ENCODE peak calls at places on chromosomes 7 and 10, in six cellular contexts. One of them, this sample, is unnamed.
A peak's percentile ranks its signal among the peaks of the same experiment; 100 is the strongest.

GRCh38 chr10:92785118-92785517 is 63.2 kb upstream of the EXOC6 start:
- DNase-seq in IMR-90: no peak
- DNase-seq in GM12878: no peak
- DNase-seq in HepG2: no peak
- DNase-seq in SK-N-SH: no peak
- DNase-seq in K562: no peak
- DNase-seq in this sample: no peak

GRCh38 chr7:77415474-77415821 is 701 bp downstream of the GSAP start:
- DNase-seq in HepG2: no peak
- DNase-seq in IMR-90: no peak
- DNase-seq in K562: no peak
- DNase-seq in SK-N-SH: no peak
- DNase-seq in GM12878: no peak
- DNase-seq in this sample: no peak

GRCh38 chr10:30510184-30510931 is 76.4 kb downstream of the MAP3K8 start:
- DNase-seq in IMR-90: peak; percentile 74
- DNase-seq in K562: peak; percentile 32
- DNase-seq in HepG2: no peak
- DNase-seq in GM12878: no peak
- DNase-seq in SK-N-SH: no peak
- DNase-seq in this sample: no peak

GRCh38 chr7:66699998-66700397 is 40.5 kb upstream of the RABGEF1 start:
- DNase-seq in SK-N-SH: no peak
- DNase-seq in K562: no peak
- DNase-seq in IMR-90: no peak
- DNase-seq in HepG2: no peak
- DNase-seq in GM12878: no peak
- DNase-seq in this sample: no peak

GRCh38 chr10:28987555-28988320 is 301.1 kb upstream of the LYZL1 start:
- DNase-seq in GM12878: no peak
- DNase-seq in K562: no peak
- DNase-seq in SK-N-SH: no peak
- DNase-seq in HepG2: no peak
- DNase-seq in IMR-90: no peak
- DNase-seq in this sample: no peak

GRCh38 chr10:18159596-18159995 is 19.4 kb downstream of the CACNB2 start:
- DNase-seq in SK-N-SH: no peak
- DNase-seq in IMR-90: no peak
- DNase-seq in HepG2: no peak
- DNase-seq in GM12878: no peak
- DNase-seq in K562: no peak
- DNase-seq in this sample: no peak

GRCh38 chr7:124655990-124656389 is 109.6 kb downstream of the GPR37 start:
- DNase-seq in GM12878: no peak
- DNase-seq in SK-N-SH: no peak
- DNase-seq in IMR-90: no peak
- DNase-seq in HepG2: no peak
- DNase-seq in K562: no peak
- DNase-seq in this sample: no peak

GRCh38 chr10:86366033-86366901 is at the start of gene GRID1:
- DNase-seq in K562: peak; percentile 54
- DNase-seq in HepG2: no peak
- DNase-seq in IMR-90: no peak
- DNase-seq in GM12878: no peak
- DNase-seq in SK-N-SH: peak; percentile 98
- DNase-seq in this sample: no peak

GRCh38 chr7:101453617-101454016 is 90.9 kb downstream of the COL26A1 start:
- DNase-seq in HepG2: no peak
- DNase-seq in K562: no peak
- DNase-seq in GM12878: no peak
- DNase-seq in IMR-90: no peak
- DNase-seq in SK-N-SH: peak; percentile 6
- DNase-seq in this sample: no peak

GRCh38 chr10:86668297-86669165 is at the start of gene LDB3:
- DNase-seq in SK-N-SH: peak; percentile 65
- DNase-seq in GM12878: peak; percentile 25
- DNase-seq in HepG2: no peak
- DNase-seq in IMR-90: peak; percentile 73
- DNase-seq in K562: no peak
- DNase-seq in this sample: no peak

GRCh38 chr10:96651998-96652431 is 65.2 kb upstream of the TM9SF3 start:
- DNase-seq in IMR-90: no peak
- DNase-seq in SK-N-SH: no peak
- DNase-seq in HepG2: no peak
- DNase-seq in GM12878: peak; percentile 79
- DNase-seq in K562: no peak
- DNase-seq in this sample: no peak

GRCh38 chr7:92997144-92997543 is 120.6 kb downstream of the SAMD9 start:
- DNase-seq in GM12878: no peak
- DNase-seq in IMR-90: no peak
- DNase-seq in K562: no peak
- DNase-seq in SK-N-SH: no peak
- DNase-seq in HepG2: no peak
- DNase-seq in this sample: no peak

DNA sequence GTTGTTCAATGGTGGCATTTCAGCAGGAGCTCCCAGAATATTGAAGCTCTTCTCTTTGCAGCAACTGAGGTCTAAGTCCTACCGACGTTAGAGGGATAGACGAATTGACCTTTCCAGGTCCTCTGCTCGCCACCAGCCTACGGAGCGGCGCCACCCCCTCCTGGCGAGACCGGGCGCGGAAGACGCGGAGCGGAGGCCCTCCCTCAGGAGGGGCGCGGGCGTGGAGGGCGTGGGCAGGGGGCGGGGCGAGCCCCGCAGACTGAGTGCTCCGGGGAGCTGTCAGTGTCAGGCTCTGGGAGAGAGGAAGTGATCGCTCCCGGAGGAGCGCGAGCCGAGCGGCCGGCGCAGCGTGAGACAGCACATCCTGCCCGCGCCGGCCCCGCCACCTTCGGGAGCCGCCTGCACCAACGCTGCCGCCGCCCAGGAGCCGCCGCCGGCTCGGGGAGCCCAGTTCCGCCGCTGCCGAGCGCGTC is at the start of gene DYNC1I1:
- DNase-seq in SK-N-SH: peak; percentile 94
- DNase-seq in HepG2: peak; percentile 21
- DNase-seq in IMR-90: peak; percentile 19
- DNase-seq in K562: peak; percentile 86
- DNase-seq in GM12878: no peak
- DNase-seq in this sample: no peak
- TF ChIP-seq CTCF in SK-N-SH: peak; percentile 8
- TF ChIP-seq CTCF in HepG2: no peak
- TF ChIP-seq CTCF in IMR-90: no peak
- TF ChIP-seq CTCF in K562: no peak
- TF ChIP-seq CTCF in GM12878: no peak
- TF ChIP-seq CTCF in this sample: no peak

GRCh38 chr10:23343591-23344225 is 889 bp downstream of the C10orf67 start:
- DNase-seq in IMR-90: peak; percentile 30
- DNase-seq in K562: peak; percentile 34
- DNase-seq in GM12878: no peak
- DNase-seq in HepG2: no peak
- DNase-seq in SK-N-SH: peak; percentile 79
- DNase-seq in this sample: no peak
- H3K9ac ChIP-seq in IMR-90: peak overlapping the region; percentile 40
- H3K9ac ChIP-seq in K562: no peak overlapping the region
- H3K9ac ChIP-seq in GM12878: no peak overlapping the region
- H3K9ac ChIP-seq in HepG2: no peak overlapping the region
- H3K9ac ChIP-seq in SK-N-SH: peak overlapping the region; percentile 59
- H3K9ac ChIP-seq in this sample: no peak overlapping the region

GRCh38 chr7:90178166-90178565 is 23.9 kb downstream of the STEAP1 start:
- DNase-seq in IMR-90: no peak
- DNase-seq in SK-N-SH: no peak
- DNase-seq in HepG2: no peak
- DNase-seq in K562: no peak
- DNase-seq in GM12878: no peak
- DNase-seq in this sample: no peak

GRCh38 chr7:90180649-90181048 is 26.4 kb downstream of the STEAP1 start:
- DNase-seq in GM12878: no peak
- DNase-seq in K562: no peak
- DNase-seq in SK-N-SH: no peak
- DNase-seq in HepG2: peak; percentile 12
- DNase-seq in IMR-90: no peak
- DNase-seq in this sample: peak; percentile 32

GRCh38 chr7:90180011-90180585 is 25.8 kb downstream of the STEAP1 start:
- DNase-seq in K562: no peak
- DNase-seq in SK-N-SH: no peak
- DNase-seq in HepG2: peak; percentile 35
- DNase-seq in GM12878: peak; percentile 37
- DNase-seq in IMR-90: peak; percentile 16
- DNase-seq in this sample: peak; percentile 66

GRCh38 chr7:90176195-90176594 is 21.9 kb downstream of the STEAP1 start:
- DNase-seq in GM12878: no peak
- DNase-seq in K562: no peak
- DNase-seq in HepG2: no peak
- DNase-seq in SK-N-SH: no peak
- DNase-seq in IMR-90: no peak
- DNase-seq in this sample: no peak

DNA sequence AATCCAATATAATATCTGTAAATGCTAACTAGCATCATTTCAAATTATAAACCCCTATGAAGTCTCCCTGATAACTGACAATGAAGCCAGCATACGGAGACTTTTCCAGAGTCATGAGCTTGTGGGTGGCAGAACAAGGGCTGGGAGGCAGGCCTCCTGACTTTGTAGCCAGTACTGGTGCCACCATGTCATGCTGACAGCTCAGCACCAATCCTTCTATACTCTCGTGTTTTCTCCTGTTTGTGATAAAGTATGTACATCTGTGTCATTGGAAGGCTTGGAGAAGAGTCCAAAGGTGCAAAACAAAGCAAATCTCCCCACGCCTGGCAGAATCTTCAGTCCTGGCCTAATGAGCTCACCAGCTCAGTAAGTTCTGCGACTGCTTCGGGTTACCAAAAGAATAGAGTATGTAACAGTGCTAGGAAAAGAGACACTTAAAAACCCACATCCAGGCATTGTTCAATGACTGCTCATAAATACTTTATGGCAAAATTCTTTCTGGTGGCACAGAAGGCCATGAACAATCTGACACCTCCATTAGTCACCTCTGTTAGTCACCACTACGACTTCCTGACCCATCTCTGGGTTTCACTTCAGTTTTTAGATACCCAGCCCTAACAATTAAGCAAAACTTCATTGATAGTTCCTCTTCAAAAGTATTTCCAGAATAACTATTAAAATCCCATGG is 24.5 kb downstream of the STEAP1 start:
- DNase-seq in K562: no peak
- DNase-seq in SK-N-SH: no peak
- DNase-seq in IMR-90: peak; percentile 67
- DNase-seq in HepG2: peak; percentile 41
- DNase-seq in GM12878: peak; percentile 65
- DNase-seq in this sample: peak; percentile 97
- TF ChIP-seq RAD21 in K562: no peak
- TF ChIP-seq RAD21 in SK-N-SH: no peak
- TF ChIP-seq RAD21 in IMR-90: no peak
- TF ChIP-seq RAD21 in HepG2: no peak
- TF ChIP-seq RAD21 in GM12878: no peak
- TF ChIP-seq RAD21 in this sample: peak; percentile 1

DNA sequence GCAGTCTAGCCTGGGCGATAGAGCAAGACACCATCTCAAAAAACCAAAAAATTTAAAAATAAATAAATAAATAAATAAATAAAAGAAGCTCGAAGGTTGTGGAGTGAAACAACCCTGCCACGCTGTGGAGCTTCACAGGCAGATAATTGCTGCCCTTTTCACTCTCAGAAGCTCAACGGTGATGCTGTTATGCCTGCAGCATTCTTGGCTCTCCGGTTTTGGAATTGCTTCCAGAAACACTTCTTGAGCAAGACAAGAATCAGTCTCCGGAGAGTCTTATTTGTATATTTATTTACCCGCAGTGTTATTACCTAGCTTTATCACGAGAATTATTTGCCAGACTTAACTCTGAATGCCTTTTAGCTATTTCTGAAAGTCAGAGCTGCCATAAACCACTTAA is 40.5 kb upstream of the UBE2H start:
- DNase-seq in GM12878: no peak
- DNase-seq in HepG2: no peak
- DNase-seq in K562: no peak
- DNase-seq in IMR-90: no peak
- DNase-seq in SK-N-SH: no peak
- DNase-seq in this sample: no peak
- TF ChIP-seq CTCF in GM12878: no peak
- TF ChIP-seq CTCF in HepG2: peak; percentile 6
- TF ChIP-seq CTCF in K562: peak; percentile 28
- TF ChIP-seq CTCF in IMR-90: no peak
- TF ChIP-seq CTCF in SK-N-SH: no peak
- TF ChIP-seq CTCF in this sample: no peak

GRCh38 chr10:6202098-6202683 is 541 bp upstream of the PFKFB3 start:
- DNase-seq in HepG2: no peak
- DNase-seq in GM12878: no peak
- DNase-seq in SK-N-SH: no peak
- DNase-seq in IMR-90: no peak
- DNase-seq in K562: no peak
- DNase-seq in this sample: no peak
- H3K9ac ChIP-seq in HepG2: peak overlapping the region; percentile 49
- H3K9ac ChIP-seq in GM12878: peak overlapping the region; percentile 54
- H3K9ac ChIP-seq in SK-N-SH: peak overlapping the region; percentile 54
- H3K9ac ChIP-seq in IMR-90: peak overlapping the region; percentile 89
- H3K9ac ChIP-seq in K562: peak overlapping the region; percentile 18
- H3K9ac ChIP-seq in this sample: no peak overlapping the region

GRCh38 chr7:104174798-104175197 is 33.0 kb downstream of the ORC5 start:
- DNase-seq in IMR-90: no peak
- DNase-seq in K562: no peak
- DNase-seq in SK-N-SH: no peak
- DNase-seq in HepG2: no peak
- DNase-seq in GM12878: no peak
- DNase-seq in this sample: no peak

GRCh38 chr7:104176332-104176731 is 31.5 kb downstream of the ORC5 start:
- DNase-seq in IMR-90: no peak
- DNase-seq in GM12878: no peak
- DNase-seq in HepG2: no peak
- DNase-seq in SK-N-SH: no peak
- DNase-seq in K562: no peak
- DNase-seq in this sample: no peak

GRCh38 chr7:104175336-104175984 is 32.4 kb downstream of the ORC5 start:
- DNase-seq in SK-N-SH: no peak
- DNase-seq in GM12878: no peak
- DNase-seq in K562: no peak
- DNase-seq in IMR-90: peak; percentile 15
- DNase-seq in HepG2: no peak
- DNase-seq in this sample: no peak

DNA sequence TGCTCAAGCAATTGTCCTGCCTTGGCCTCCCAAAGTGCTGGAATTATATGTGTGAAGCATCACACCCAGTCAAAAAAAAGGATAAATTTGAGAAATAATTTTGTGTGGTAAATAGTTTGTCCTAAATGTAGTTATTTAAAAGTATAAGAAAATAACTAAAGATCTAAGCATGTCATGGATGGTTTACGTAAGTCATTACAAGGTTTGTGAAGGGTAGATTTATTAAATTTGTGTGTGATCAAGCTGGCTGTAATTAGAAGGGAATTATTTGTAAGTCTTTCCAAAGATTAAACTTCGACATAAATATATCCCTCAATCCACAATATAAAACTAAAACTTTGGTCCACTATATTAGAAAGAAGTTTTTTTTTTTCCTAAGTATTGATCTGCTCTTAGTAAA is 28.6 kb downstream of the ORC5 start:
- DNase-seq in GM12878: no peak
- DNase-seq in HepG2: no peak
- DNase-seq in K562: no peak
- DNase-seq in IMR-90: peak; percentile 9
- DNase-seq in SK-N-SH: no peak
- DNase-seq in this sample: no peak
- TF ChIP-seq RAD21 in GM12878: no peak
- TF ChIP-seq RAD21 in HepG2: no peak
- TF ChIP-seq RAD21 in K562: no peak
- TF ChIP-seq RAD21 in IMR-90: no peak
- TF ChIP-seq RAD21 in SK-N-SH: no peak
- TF ChIP-seq RAD21 in this sample: no peak

This sample was measured in HCT116.